ENCODE peak calls at places on chromosomes 5 and 9, in eight cellular contexts. One of them, this sample, is unnamed. For H3K4me1, the result is how much of the 10 kb centered on the place peaks cover.

GRCh38 chr9:33752130-33752637 is 43.2 kb upstream of the PRSS3 start:
- DNase-seq in stomach: no peak
- DNase-seq in transverse colon: no peak
- DNase-seq in CD8-positive, alpha-beta T cell: no peak
- DNase-seq in fibroblast of lung: no peak
- DNase-seq in SK-N-SH: no peak
- DNase-seq in thoracic aorta: no peak
- DNase-seq in A673: no peak
- DNase-seq in this sample: no peak

GRCh38 chr9:133477461-133477860 is 1.4 kb downstream of the SLC2A6 start:
- DNase-seq in A673: no peak
- DNase-seq in SK-N-SH: no peak
- DNase-seq in CD8-positive, alpha-beta T cell: no peak
- DNase-seq in stomach: no peak
- DNase-seq in transverse colon: no peak
- DNase-seq in fibroblast of lung: no peak
- DNase-seq in thoracic aorta: no peak
- DNase-seq in this sample: no peak

GRCh38 chr5:90590-91547 is 1.1 kb upstream of the PLEKHG4B start:
- DNase-seq in stomach: peak
- DNase-seq in CD8-positive, alpha-beta T cell: no peak
- DNase-seq in SK-N-SH: no peak
- DNase-seq in transverse colon: no peak
- DNase-seq in fibroblast of lung: peak
- DNase-seq in A673: peak
- DNase-seq in thoracic aorta: no peak
- DNase-seq in this sample: no peak

GRCh38 chr9:89740722-89741121 is 135.9 kb downstream of the GADD45G start:
- DNase-seq in thoracic aorta: no peak
- DNase-seq in A673: no peak
- DNase-seq in transverse colon: peak
- DNase-seq in fibroblast of lung: no peak
- DNase-seq in stomach: no peak
- DNase-seq in CD8-positive, alpha-beta T cell: no peak
- DNase-seq in SK-N-SH: no peak
- DNase-seq in this sample: no peak

GRCh38 chr5:132747064-132747692 is at the start of gene CCNI2:
- DNase-seq in SK-N-SH: peak
- DNase-seq in A673: no peak
- DNase-seq in fibroblast of lung: no peak
- DNase-seq in transverse colon: peak
- DNase-seq in stomach: peak
- DNase-seq in thoracic aorta: no peak
- DNase-seq in CD8-positive, alpha-beta T cell: peak
- DNase-seq in this sample: peak

GRCh38 chr5:2038337-2039179 is 155.8 kb upstream of the IRX4 start:
- DNase-seq in CD8-positive, alpha-beta T cell: peak
- DNase-seq in A673: peak
- DNase-seq in SK-N-SH: peak
- DNase-seq in transverse colon: peak
- DNase-seq in stomach: peak
- DNase-seq in thoracic aorta: no peak
- DNase-seq in fibroblast of lung: peak
- DNase-seq in this sample: peak

GRCh38 chr5:80031109-80031508 is 4.0 kb upstream of the THBS4 start:
- DNase-seq in SK-N-SH: no peak
- DNase-seq in transverse colon: no peak
- DNase-seq in CD8-positive, alpha-beta T cell: no peak
- DNase-seq in thoracic aorta: no peak
- DNase-seq in stomach: no peak
- DNase-seq in A673: no peak
- DNase-seq in fibroblast of lung: no peak
- DNase-seq in this sample: no peak

GRCh38 chr5:14181299-14181968 is 38.3 kb downstream of the TRIO start:
- DNase-seq in stomach: no peak
- DNase-seq in fibroblast of lung: no peak
- DNase-seq in A673: no peak
- DNase-seq in CD8-positive, alpha-beta T cell: no peak
- DNase-seq in transverse colon: no peak
- DNase-seq in SK-N-SH: peak
- DNase-seq in thoracic aorta: no peak
- DNase-seq in this sample: no peak

GRCh38 chr9:6121707-6122106 is 93.9 kb upstream of the IL33 start:
- DNase-seq in SK-N-SH: no peak
- DNase-seq in transverse colon: no peak
- DNase-seq in A673: no peak
- DNase-seq in fibroblast of lung: no peak
- DNase-seq in CD8-positive, alpha-beta T cell: no peak
- DNase-seq in stomach: no peak
- DNase-seq in thoracic aorta: no peak
- DNase-seq in this sample: no peak

GRCh38 chr9:135254176-135255032 is 166.9 kb downstream of the OLFM1 start:
- DNase-seq in CD8-positive, alpha-beta T cell: no peak
- DNase-seq in stomach: no peak
- DNase-seq in fibroblast of lung: no peak
- DNase-seq in A673: no peak
- DNase-seq in thoracic aorta: no peak
- DNase-seq in transverse colon: no peak
- DNase-seq in SK-N-SH: no peak
- DNase-seq in this sample: no peak

DNA sequence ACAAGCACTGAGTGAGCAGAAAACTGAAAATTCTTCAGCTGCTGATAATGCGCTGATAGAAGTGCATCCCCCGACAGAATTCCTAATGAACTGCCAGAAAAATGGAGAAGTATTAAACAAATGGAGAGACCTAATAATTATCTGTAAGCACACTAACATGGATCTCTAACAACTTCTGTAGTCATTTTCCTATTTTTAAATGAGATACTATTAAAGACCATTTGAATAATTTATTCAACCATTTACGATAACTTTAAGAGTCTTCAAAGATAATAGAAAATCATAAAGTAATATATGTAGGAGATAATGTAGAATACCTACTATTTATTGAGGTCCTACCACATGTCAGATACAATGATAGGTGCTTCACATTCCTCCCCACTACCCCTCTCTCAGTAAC is 72.9 kb downstream of the EFNA5 start:
- DNase-seq in fibroblast of lung: no peak
- DNase-seq in A673: no peak
- DNase-seq in stomach: no peak
- DNase-seq in CD8-positive, alpha-beta T cell: no peak
- DNase-seq in thoracic aorta: no peak
- DNase-seq in transverse colon: no peak
- DNase-seq in SK-N-SH: no peak
- DNase-seq in this sample: no peak
- H3K4me1 ChIP-seq in fibroblast of lung: under half
- H3K4me1 ChIP-seq in A673: under half
- H3K4me1 ChIP-seq in stomach: under half
- H3K4me1 ChIP-seq in CD8-positive, alpha-beta T cell: under half
- H3K4me1 ChIP-seq in thoracic aorta: under half
- H3K4me1 ChIP-seq in transverse colon: under half
- H3K4me1 ChIP-seq in SK-N-SH: under half
- H3K4me1 ChIP-seq in this sample: under half

DNA sequence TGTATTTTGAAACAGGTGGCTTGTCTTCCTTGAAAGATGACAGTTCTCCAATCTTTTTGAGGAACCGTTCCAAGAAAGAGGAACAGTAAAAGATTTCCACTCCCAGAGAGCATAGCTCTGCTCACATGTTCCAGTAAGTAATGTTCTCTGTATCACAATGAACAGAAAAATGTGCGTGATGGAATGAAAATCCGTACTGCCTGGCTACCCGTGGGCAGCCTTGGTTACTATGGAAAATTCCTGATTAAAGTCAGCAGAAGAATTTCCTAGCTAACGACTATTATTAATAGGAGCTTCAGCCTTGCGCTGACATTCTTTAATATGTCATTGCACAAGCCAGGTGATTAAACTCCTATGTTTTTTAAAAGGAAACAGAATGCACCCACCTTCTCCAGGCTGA is 54.9 kb upstream of the CPEB4 start:
- DNase-seq in fibroblast of lung: peak
- DNase-seq in SK-N-SH: no peak
- DNase-seq in transverse colon: no peak
- DNase-seq in thoracic aorta: no peak
- DNase-seq in A673: no peak
- DNase-seq in stomach: no peak
- DNase-seq in CD8-positive, alpha-beta T cell: no peak
- DNase-seq in this sample: peak
- H3K4me1 ChIP-seq in fibroblast of lung: under half
- H3K4me1 ChIP-seq in SK-N-SH: under half
- H3K4me1 ChIP-seq in transverse colon: under half
- H3K4me1 ChIP-seq in thoracic aorta: under half
- H3K4me1 ChIP-seq in A673: under half
- H3K4me1 ChIP-seq in stomach: under half
- H3K4me1 ChIP-seq in CD8-positive, alpha-beta T cell: under half
- H3K4me1 ChIP-seq in this sample: under half

GRCh38 chr5:141485305-141486055 is 650 bp downstream of the PCDHGC4 start:
- DNase-seq in fibroblast of lung: no peak
- DNase-seq in stomach: no peak
- DNase-seq in CD8-positive, alpha-beta T cell: no peak
- DNase-seq in thoracic aorta: no peak
- DNase-seq in A673: no peak
- DNase-seq in transverse colon: no peak
- DNase-seq in SK-N-SH: peak
- DNase-seq in this sample: no peak
- H3K4me1 ChIP-seq in fibroblast of lung: under half
- H3K4me1 ChIP-seq in stomach: under half
- H3K4me1 ChIP-seq in CD8-positive, alpha-beta T cell: under half
- H3K4me1 ChIP-seq in thoracic aorta: half or more
- H3K4me1 ChIP-seq in A673: under half
- H3K4me1 ChIP-seq in transverse colon: under half
- H3K4me1 ChIP-seq in SK-N-SH: under half
- H3K4me1 ChIP-seq in this sample: under half

GRCh38 chr5:35668794-35669193 is 51.1 kb downstream of the SPEF2 start:
- DNase-seq in thoracic aorta: no peak
- DNase-seq in fibroblast of lung: no peak
- DNase-seq in stomach: no peak
- DNase-seq in A673: no peak
- DNase-seq in SK-N-SH: no peak
- DNase-seq in transverse colon: no peak
- DNase-seq in CD8-positive, alpha-beta T cell: no peak
- DNase-seq in this sample: no peak
- H3K4me1 ChIP-seq in thoracic aorta: under half
- H3K4me1 ChIP-seq in fibroblast of lung: under half
- H3K4me1 ChIP-seq in stomach: under half
- H3K4me1 ChIP-seq in A673: under half
- H3K4me1 ChIP-seq in SK-N-SH: under half
- H3K4me1 ChIP-seq in transverse colon: under half
- H3K4me1 ChIP-seq in CD8-positive, alpha-beta T cell: half or more
- H3K4me1 ChIP-seq in this sample: under half

DNA sequence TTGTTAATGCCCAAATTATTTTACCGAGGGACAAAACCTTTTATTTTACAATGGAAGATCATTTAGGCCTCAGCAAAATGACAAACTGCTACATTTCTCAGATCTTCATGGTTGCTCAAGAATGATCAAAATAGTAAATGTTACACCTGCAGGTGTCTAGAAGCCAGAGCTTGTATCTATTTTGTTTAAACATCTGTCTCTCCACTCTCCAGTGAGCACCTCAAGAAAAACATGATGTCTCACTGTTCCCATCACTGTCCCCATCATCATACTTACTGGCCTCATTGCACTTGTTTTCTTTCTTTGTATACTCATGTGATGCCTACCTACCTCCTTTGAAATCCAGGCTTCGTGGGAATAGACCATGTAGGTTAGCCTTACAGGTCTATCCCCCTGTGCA is 149.6 kb downstream of the TTLL11 start:
- DNase-seq in fibroblast of lung: no peak
- DNase-seq in stomach: no peak
- DNase-seq in transverse colon: no peak
- DNase-seq in SK-N-SH: no peak
- DNase-seq in thoracic aorta: no peak
- DNase-seq in CD8-positive, alpha-beta T cell: no peak
- DNase-seq in A673: no peak
- DNase-seq in this sample: no peak
- H3K4me1 ChIP-seq in fibroblast of lung: under half
- H3K4me1 ChIP-seq in stomach: under half
- H3K4me1 ChIP-seq in transverse colon: under half
- H3K4me1 ChIP-seq in SK-N-SH: under half
- H3K4me1 ChIP-seq in thoracic aorta: under half
- H3K4me1 ChIP-seq in CD8-positive, alpha-beta T cell: under half
- H3K4me1 ChIP-seq in A673: under half
- H3K4me1 ChIP-seq in this sample: under half

GRCh38 chr5:84379749-84380148 is 4.9 kb downstream of the EDIL3 start:
- DNase-seq in A673: no peak
- DNase-seq in fibroblast of lung: peak
- DNase-seq in stomach: no peak
- DNase-seq in transverse colon: no peak
- DNase-seq in CD8-positive, alpha-beta T cell: no peak
- DNase-seq in SK-N-SH: no peak
- DNase-seq in thoracic aorta: no peak
- DNase-seq in this sample: no peak

GRCh38 chr5:84381501-84382362 is 2.9 kb downstream of the EDIL3 start:
- DNase-seq in stomach: no peak
- DNase-seq in fibroblast of lung: peak
- DNase-seq in thoracic aorta: no peak
- DNase-seq in SK-N-SH: no peak
- DNase-seq in transverse colon: peak
- DNase-seq in A673: peak
- DNase-seq in CD8-positive, alpha-beta T cell: no peak
- DNase-seq in this sample: no peak

GRCh38 chr5:84378420-84378819 is 6.3 kb downstream of the EDIL3 start:
- DNase-seq in stomach: no peak
- DNase-seq in thoracic aorta: no peak
- DNase-seq in fibroblast of lung: peak
- DNase-seq in transverse colon: no peak
- DNase-seq in A673: no peak
- DNase-seq in SK-N-SH: no peak
- DNase-seq in CD8-positive, alpha-beta T cell: no peak
- DNase-seq in this sample: no peak

GRCh38 chr5:84376346-84376745 is 8.3 kb downstream of the EDIL3 start:
- DNase-seq in SK-N-SH: no peak
- DNase-seq in thoracic aorta: no peak
- DNase-seq in transverse colon: no peak
- DNase-seq in stomach: no peak
- DNase-seq in A673: no peak
- DNase-seq in CD8-positive, alpha-beta T cell: no peak
- DNase-seq in fibroblast of lung: no peak
- DNase-seq in this sample: no peak

DNA sequence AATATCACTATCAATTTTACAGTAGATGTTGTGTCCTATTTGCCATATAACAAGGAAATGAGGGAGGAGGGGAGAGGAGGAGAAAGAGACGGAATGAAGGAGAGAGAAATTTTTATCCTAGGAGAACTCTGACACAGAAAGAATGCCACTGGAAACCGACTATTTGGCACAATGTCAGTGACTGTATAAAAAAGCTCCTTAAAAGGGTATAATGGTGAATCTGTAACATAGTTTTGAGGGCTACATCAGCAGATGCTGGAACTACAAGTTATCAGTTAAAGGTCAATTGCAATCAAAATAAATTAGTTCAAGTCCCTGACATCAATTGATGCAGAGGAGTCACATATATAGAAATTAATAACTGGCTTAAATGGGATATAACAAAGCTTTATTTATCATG is 5.7 kb downstream of the EDIL3 start:
- DNase-seq in stomach: no peak
- DNase-seq in CD8-positive, alpha-beta T cell: no peak
- DNase-seq in thoracic aorta: no peak
- DNase-seq in fibroblast of lung: peak
- DNase-seq in SK-N-SH: no peak
- DNase-seq in transverse colon: no peak
- DNase-seq in A673: no peak
- DNase-seq in this sample: no peak
- H3K4me1 ChIP-seq in stomach: under half
- H3K4me1 ChIP-seq in CD8-positive, alpha-beta T cell: under half
- H3K4me1 ChIP-seq in thoracic aorta: half or more
- H3K4me1 ChIP-seq in fibroblast of lung: under half
- H3K4me1 ChIP-seq in SK-N-SH: under half
- H3K4me1 ChIP-seq in transverse colon: under half
- H3K4me1 ChIP-seq in A673: under half
- H3K4me1 ChIP-seq in this sample: under half

This sample was measured in adrenal gland.